ENCODE peak calls at places on chromosomes 2 and 18, in five cellular contexts. V is stimulated activated naive CD4-positive, alpha-beta T cell treated with Interleukin-2 at 50 U/mL for 16 hours; Q is HuH-7; X is hepatic stellate cell; B is activated T-cell treated with anti-CD3 and anti-CD28 coated beads for 1 hour. D is an unnamed sample.

GRCh38 chr2:152505495-152505906 is 170.5 kb downstream of the FMNL2 start:
- DNase-seq in Q (no peak), V (no peak), B (no peak), X (no peak), D (peak; percentile 32)

GRCh38 chr2:228657807-228658402 is 476.4 kb upstream of the SPHKAP start:
- DNase-seq in B (no peak), X (no peak), V (no peak), Q (peak; percentile 2), D (no peak)

GRCh38 chr2:218745559-218746469 is 35.2 kb downstream of the TTLL4 start:
- DNase-seq in B (no peak), V (no peak), X (no peak), Q (peak; percentile 40), D (no peak)

GRCh38 chr2:190809139-190809764 is 71.4 kb upstream of the GLS start:
- DNase-seq in Q (peak; percentile 46), B (no peak), V (no peak), X (no peak), D (no peak)

GRCh38 chr18:55489742-55490055 is 98.3 kb downstream of the TCF4 start:
- DNase-seq in X (no peak), Q (no peak), B (no peak), V (no peak), D (no peak)

GRCh38 chr18:44602845-44603244 is 77.8 kb upstream of the SETBP1 start:
- DNase-seq in Q (no peak), B (no peak), V (no peak), X (no peak), D (no peak)

GRCh38 chr2:33213244-33213643 is 263.2 kb upstream of the RASGRP3 start:
- DNase-seq in V (no peak), B (no peak), Q (no peak), X (no peak), D (no peak)

GRCh38 chr2:71613953-71614925 is 160.9 kb downstream of the DYSF start:
- DNase-seq in X (peak; percentile 7), B (no peak), Q (no peak), V (no peak), D (peak; percentile 10)

GRCh38 chr2:222102746-222103349 is 195.9 kb downstream of the PAX3 start:
- DNase-seq in B (no peak), V (no peak), X (no peak), Q (no peak), D (no peak)

GRCh38 chr2:189685540-189686229 is 11.2 kb downstream of the ANKAR start:
- DNase-seq in X (peak; percentile 7), V (no peak), Q (no peak), B (no peak), D (no peak)

GRCh38 chr18:32483002-32483401 is 12.3 kb upstream of the GAREM1 start:
- DNase-seq in X (no peak), V (no peak), Q (no peak), B (no peak), D (no peak)

GRCh38 chr18:50662177-50662576 is 102.3 kb downstream of the MAPK4 start:
- DNase-seq in V (no peak), X (no peak), Q (peak; percentile 14), B (no peak), D (no peak)

GRCh38 chr18:69397096-69397495 is 3.6 kb upstream of the DOK6 start:
- DNase-seq in V (no peak), X (no peak), B (no peak), Q (no peak), D (no peak)

GRCh38 chr2:117771969-117772630 is 42.4 kb upstream of the DDX18 start:
- DNase-seq in V (no peak), Q (peak; percentile 15), B (no peak), X (peak; percentile 6), D (no peak)

GRCh38 chr2:98801286-98801685 is 70.4 kb upstream of the MGAT4A start:
- DNase-seq in B (no peak), X (no peak), Q (no peak), V (no peak), D (no peak)

GRCh38 chr2:16008331-16008850 is 68.0 kb downstream of the MYCN start:
- DNase-seq in X (no peak), B (no peak), Q (no peak), V (no peak), D (no peak)

GRCh38 chr18:42306208-42306980 is 351.4 kb downstream of the PIK3C3 start:
- DNase-seq in X (no peak), V (no peak), Q (no peak), B (no peak), D (no peak)

GRCh38 chr2:147782521-147782920 is 62.3 kb upstream of the ACVR2A start:
- DNase-seq in Q (no peak), B (no peak), X (no peak), V (no peak), D (no peak)